ENCODE peak calls at places on chromosomes 13 and 19, in five cellular contexts. H is IMR-90, R is T-helper 1 cell, S is epithelial cell of esophagus, F is amniotic stem cell. N is an unnamed sample.

GRCh38 chr13:44540761-44541434 is 35.2 kb downstream of the TSC22D1 start:
- DNase-seq in H (no peak), R (no peak), S (no peak), F (no peak), N (no peak)

GRCh38 chr19:1785310-1785709 is 26.8 kb downstream of the ATP8B3 start:
- DNase-seq in H (no peak), R (no peak), S (no peak), F (no peak), N (no peak)

GRCh38 chr19:1847684-1848398 is 442 bp downstream of the REXO1 start:
- DNase-seq in H (peak; percentile 40), R (no peak), S (peak; percentile 57), F (no peak), N (no peak)

GRCh38 chr19:15722956-15723355 is 4.9 kb upstream of the OR10H2 start:
- DNase-seq in H (no peak), R (no peak), S (no peak), F (no peak), N (no peak)

GRCh38 chr13:112079696-112080095 is 12.7 kb downstream of the SOX1 start:
- DNase-seq in H (no peak), R (no peak), S (peak; percentile 4), F (no peak), N (no peak)

GRCh38 chr13:47334173-47334572 is 437.3 kb upstream of the HTR2A start:
- DNase-seq in H (peak; percentile 93), R (no peak), S (no peak), F (no peak), N (no peak)

GRCh38 chr19:16160943-16161560 is 12.3 kb downstream of the CIB3 start:
- DNase-seq in H (peak; percentile 87), R (no peak), S (peak; percentile 92), F (peak; percentile 47), N (no peak)

GRCh38 chr13:101570410-101570809 is 117.9 kb downstream of the ITGBL1 start:
- DNase-seq in H (peak; percentile 23), R (no peak), S (peak; percentile 55), F (no peak), N (no peak)

GRCh38 chr13:36914648-36915047 is 5.4 kb downstream of the SMAD9 start:
- DNase-seq in H (no peak), R (no peak), S (no peak), F (no peak), N (no peak)

GRCh38 chr13:64278493-64278892 is 2862.8 kb upstream of the PCDH20 start:
- DNase-seq in H (peak; percentile 78), R (no peak), S (peak; percentile 60), F (peak; percentile 62), N (no peak)

GRCh38 chr19:39197808-39198207 is 1.0 kb downstream of the NCCRP1 start:
- DNase-seq in H (no peak), R (no peak), S (peak; percentile 38), F (no peak), N (no peak)

GRCh38 chr19:24064175-24064574 is 22.8 kb upstream of the ZNF254 start:
- DNase-seq in H (no peak), R (no peak), S (no peak), F (no peak), N (no peak)

GRCh38 chr13:102854675-102855074 is 8.8 kb downstream of the ERCC5 start:
- DNase-seq in H (no peak), R (no peak), S (no peak), F (no peak), N (no peak)

GRCh38 chr19:4633140-4633967 is 6.0 kb upstream of the TNFAIP8L1 start:
- DNase-seq in H (peak; percentile 85), R (no peak), S (peak; percentile 87), F (no peak), N (no peak)

GRCh38 chr19:1355258-1355973 is 28.3 kb upstream of the NDUFS7 start:
- DNase-seq in H (no peak), R (no peak), S (no peak), F (no peak), N (no peak)

GRCh38 chr13:30679483-30680330 is 55.6 kb upstream of the ALOX5AP start:
- DNase-seq in H (peak; percentile 41), R (no peak), S (peak; percentile 43), F (no peak), N (no peak)